ENCODE peak calls at places on chromosomes 1 and 21, in six cellular contexts. N is lower lobe of right lung; L is fibroblast of mammary gland; H is adipocyte; K is effector memory CD4-positive, alpha-beta T cell; T is GM12878. C is an unnamed sample.

GRCh38 chr1:211326528-211327340 is at the start of gene TRAF5:
- DNase-seq in N (peak), L (peak), H (peak), K (peak), T (no peak), C (peak)

GRCh38 chr1:180252638-180253536 is 22.8 kb downstream of the LHX4 start:
- DNase-seq in N (peak), L (peak), H (peak), K (peak), T (peak), C (peak)

GRCh38 chr1:206122686-206123085 is 5.5 kb upstream of the AVPR1B start:
- DNase-seq in N (no peak), L (no peak), H (no peak), K (no peak), T (no peak), C (no peak)

GRCh38 chr1:201764166-201764565 is 64.8 kb upstream of the IPO9 start:
- DNase-seq in N (no peak), L (no peak), H (no peak), K (no peak), T (no peak), C (no peak)

GRCh38 chr1:190658907-190659306 is 181.2 kb upstream of the BRINP3 start:
- DNase-seq in N (no peak), L (no peak), H (no peak), K (no peak), T (no peak), C (no peak)

GRCh38 chr1:12015001-12015491 is 4.3 kb upstream of the MIIP start:
- DNase-seq in N (no peak), L (peak), H (no peak), K (no peak), T (no peak), C (no peak)

GRCh38 chr1:247421074-247421473 is 5.1 kb downstream of the NLRP3 start:
- DNase-seq in N (no peak), L (peak), H (no peak), K (no peak), T (no peak), C (peak)

GRCh38 chr1:36203554-36204346 is 20.5 kb upstream of the THRAP3 start:
- DNase-seq in N (peak), L (peak), H (peak), K (no peak), T (no peak), C (peak)

GRCh38 chr1:45792744-45793143 is 10.7 kb upstream of the MAST2 start:
- DNase-seq in N (no peak), L (no peak), H (no peak), K (no peak), T (no peak), C (no peak)

GRCh38 chr1:79920970-79921669 is 914.6 kb upstream of the ADGRL4 start:
- DNase-seq in N (no peak), L (no peak), H (no peak), K (no peak), T (no peak), C (no peak)

GRCh38 chr1:167909691-167910180 is 4.2 kb downstream of the ADCY10 start:
- DNase-seq in N (no peak), L (no peak), H (no peak), K (no peak), T (no peak), C (no peak)

GRCh38 chr1:160702100-160702499 is 9.5 kb downstream of the CD48 start:
- DNase-seq in N (no peak), L (no peak), H (no peak), K (no peak), T (no peak), C (no peak)

GRCh38 chr1:206693592-206693991 is 8.9 kb downstream of the MAPKAPK2 start:
- DNase-seq in N (no peak), L (peak), H (no peak), K (no peak), T (no peak), C (peak)

GRCh38 chr1:23525558-23526174 is 5.4 kb downstream of the E2F2 start:
- DNase-seq in N (no peak), L (no peak), H (no peak), K (no peak), T (no peak), C (no peak)
- H3K4me3 ChIP-seq in N (no peak), L (no peak), H (no peak), K (peak), T (peak), C (no peak)

GRCh38 chr1:28936528-28936927 is 22.2 kb downstream of the EPB41 start:
- DNase-seq in N (no peak), L (no peak), H (no peak), K (no peak), T (no peak), C (no peak)
- H3K4me3 ChIP-seq in N (no peak), L (no peak), H (no peak), K (no peak), T (no peak), C (no peak)

GRCh38 chr1:150293433-150294253 is at the start of gene MRPS21:
- DNase-seq in N (peak), L (peak), H (peak), K (peak), T (peak), C (peak)
- H3K4me3 ChIP-seq in N (peak), L (peak), H (peak), K (peak), T (peak), C (peak)

GRCh38 chr1:41890841-41891311 is 27.8 kb downstream of the HIVEP3 start:
- DNase-seq in N (no peak), L (no peak), H (no peak), K (no peak), T (no peak), C (peak)
- H3K4me3 ChIP-seq in N (peak), L (no peak), H (peak), K (peak), T (peak), C (peak)

GRCh38 chr21:46472246-46472645 is 13.6 kb downstream of the DIP2A start:
- DNase-seq in N (no peak), L (no peak), H (no peak), K (no peak), T (no peak), C (no peak)

GRCh38 chr21:46471514-46471913 is 12.8 kb downstream of the DIP2A start:
- DNase-seq in N (no peak), L (no peak), H (no peak), K (no peak), T (no peak), C (no peak)

GRCh38 chr21:46475296-46475695 is 16.6 kb downstream of the DIP2A start:
- DNase-seq in N (no peak), L (no peak), H (peak), K (no peak), T (no peak), C (no peak)

GRCh38 chr21:46477765-46478164 is 19.1 kb downstream of the DIP2A start:
- DNase-seq in N (no peak), L (peak), H (no peak), K (no peak), T (no peak), C (peak)

GRCh38 chr21:46474365-46474764 is 15.7 kb downstream of the DIP2A start:
- DNase-seq in N (no peak), L (no peak), H (no peak), K (no peak), T (no peak), C (no peak)
- H3K4me3 ChIP-seq in N (no peak), L (no peak), H (no peak), K (no peak), T (no peak), C (no peak)

GRCh38 chr1:150185481-150185880 is 35.8 kb downstream of the PLEKHO1 start:
- DNase-seq in N (no peak), L (no peak), H (no peak), K (no peak), T (no peak), C (no peak)

GRCh38 chr1:150187560-150187931 is 37.8 kb downstream of the PLEKHO1 start:
- DNase-seq in N (no peak), L (no peak), H (no peak), K (no peak), T (no peak), C (no peak)

GRCh38 chr1:150192012-150192411 is 42.3 kb downstream of the PLEKHO1 start:
- DNase-seq in N (no peak), L (peak), H (peak), K (no peak), T (no peak), C (peak)

GRCh38 chr1:150182233-150182632 is 32.5 kb downstream of the PLEKHO1 start:
- DNase-seq in N (no peak), L (no peak), H (no peak), K (no peak), T (no peak), C (no peak)

DNA sequence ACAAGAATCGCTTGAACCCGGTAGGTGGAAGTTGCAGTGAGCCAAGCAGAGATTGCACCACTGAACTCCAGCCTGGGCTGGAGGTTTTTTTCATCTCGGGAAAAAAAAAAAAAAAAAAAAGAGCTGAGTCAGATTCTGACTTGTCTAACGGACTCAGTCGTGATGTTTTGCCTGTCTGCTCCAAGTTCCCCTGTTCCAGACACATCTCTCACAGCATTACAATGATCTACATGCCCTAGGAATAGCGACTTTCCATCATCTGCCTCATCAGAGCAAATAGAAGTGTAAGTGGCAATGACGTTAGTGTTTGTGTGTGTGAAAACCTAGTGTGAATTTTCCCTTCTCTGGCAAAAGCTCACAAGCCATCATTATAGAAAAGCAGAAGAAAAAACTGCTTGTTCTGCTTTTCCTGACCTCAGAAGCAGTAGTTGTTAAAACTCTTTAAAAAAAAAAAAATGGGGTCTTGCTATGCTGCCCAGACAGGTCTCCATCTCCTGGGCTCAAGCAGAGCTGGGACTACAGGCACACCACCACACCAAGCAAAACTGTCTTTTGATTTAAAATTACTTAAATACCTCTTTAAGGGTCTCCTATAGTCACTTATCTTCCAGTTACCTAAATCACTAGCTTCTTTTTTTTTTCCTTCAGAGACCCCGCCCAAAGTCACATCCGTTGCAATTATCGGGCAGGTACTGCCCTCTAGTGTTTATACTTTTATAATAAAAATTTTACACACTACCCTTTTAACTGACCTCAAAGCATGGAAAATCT is 37.3 kb downstream of the PLEKHO1 start:
- DNase-seq in N (no peak), L (peak), H (peak), K (peak), T (no peak), C (no peak)
- H3K4me3 ChIP-seq in N (peak), L (peak), H (peak), K (no peak), T (no peak), C (peak)

GRCh38 chr1:29409616-29410015 is 173.3 kb downstream of the PTPRU start:
- DNase-seq in N (no peak), L (no peak), H (no peak), K (no peak), T (no peak), C (no peak)

GRCh38 chr1:29412591-29412990 is 176.3 kb downstream of the PTPRU start:
- DNase-seq in N (no peak), L (no peak), H (no peak), K (no peak), T (no peak), C (no peak)

GRCh38 chr1:29408831-29409605 is 172.7 kb downstream of the PTPRU start:
- DNase-seq in N (no peak), L (no peak), H (no peak), K (no peak), T (no peak), C (no peak)

GRCh38 chr1:29413661-29414060 is 177.3 kb downstream of the PTPRU start:
- DNase-seq in N (no peak), L (no peak), H (no peak), K (no peak), T (no peak), C (no peak)

DNA sequence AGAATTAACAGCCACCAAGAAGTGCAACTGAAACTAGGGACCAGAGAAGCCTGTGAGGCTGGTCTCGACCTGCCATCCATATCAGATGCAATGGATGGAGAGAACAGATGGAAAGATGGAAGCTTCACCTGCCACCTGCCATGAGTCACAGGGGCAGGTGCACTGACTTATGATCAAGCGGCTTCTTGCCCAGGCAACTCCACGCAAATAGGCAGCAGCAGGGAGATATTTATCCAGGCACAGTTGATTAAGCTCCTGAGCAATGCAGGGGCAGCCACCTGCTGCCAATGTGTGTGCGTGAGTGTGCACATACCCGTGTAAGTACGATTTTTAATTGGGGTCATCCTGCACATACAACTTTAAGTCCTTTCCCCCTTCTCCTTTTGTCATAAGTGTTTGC is 174.2 kb downstream of the PTPRU start:
- DNase-seq in N (no peak), L (no peak), H (no peak), K (no peak), T (no peak), C (no peak)
- H3K4me3 ChIP-seq in N (no peak), L (no peak), H (no peak), K (no peak), T (no peak), C (no peak)

GRCh38 chr1:81801032-81801833 is 499 bp downstream of the ADGRL2 start:
- DNase-seq in N (peak), L (peak), H (peak), K (no peak), T (no peak), C (peak)

GRCh38 chr1:81803423-81804103 is 2.8 kb downstream of the ADGRL2 start:
- DNase-seq in N (no peak), L (peak), H (peak), K (no peak), T (no peak), C (peak)

GRCh38 chr1:81800741-81801031 is at the start of gene ADGRL2:
- DNase-seq in N (no peak), L (no peak), H (no peak), K (no peak), T (no peak), C (peak)

GRCh38 chr1:81802601-81803422 is 2.1 kb downstream of the ADGRL2 start:
- DNase-seq in N (peak), L (peak), H (peak), K (no peak), T (no peak), C (peak)

DNA sequence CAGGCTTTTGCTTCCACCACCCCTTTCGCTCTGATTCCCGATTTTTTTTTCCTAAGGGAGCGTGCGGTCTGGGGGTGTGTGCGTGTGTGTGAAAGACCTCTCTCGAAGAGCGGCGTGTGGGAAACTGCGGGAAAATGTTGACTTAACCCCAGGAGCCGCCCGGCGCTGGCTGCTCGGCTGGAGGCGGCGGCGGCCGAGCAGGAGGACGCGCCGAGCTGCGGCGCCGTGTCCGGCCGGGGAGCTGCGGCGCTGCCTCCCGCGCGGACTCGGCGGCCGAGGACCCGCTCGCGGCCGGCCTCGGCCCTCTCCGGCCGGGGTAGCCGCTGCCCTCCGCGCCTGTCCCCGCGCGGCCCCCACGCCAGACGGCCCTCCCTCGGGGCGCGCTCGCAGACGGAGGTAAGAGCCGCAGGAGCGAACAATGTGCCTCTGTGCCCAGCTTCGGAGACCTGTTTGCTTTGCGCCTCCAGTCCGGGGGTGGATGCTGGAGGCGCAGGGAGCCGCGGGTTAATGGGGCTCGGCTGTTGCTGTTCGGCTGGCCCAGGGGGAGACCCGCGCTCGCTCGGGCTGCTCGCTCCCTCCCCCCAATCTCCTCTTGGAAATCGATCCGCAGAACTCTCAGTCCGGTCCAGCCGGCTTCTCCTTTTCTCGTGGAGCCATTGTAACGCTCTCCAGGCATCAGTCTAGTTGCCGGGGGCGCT is 1.2 kb downstream of the ADGRL2 start:
- DNase-seq in N (peak), L (peak), H (peak), K (no peak), T (no peak), C (peak)
- H3K4me3 ChIP-seq in N (peak), L (peak), H (peak), K (no peak), T (no peak), C (peak)

GRCh38 chr21:35357041-35357780 is 308.1 kb upstream of the RUNX1 start:
- DNase-seq in N (no peak), L (no peak), H (no peak), K (no peak), T (no peak), C (no peak)
- H3K4me3 ChIP-seq in N (no peak), L (no peak), H (peak), K (no peak), T (no peak), C (no peak)

C was measured in osteoblast.